ENCODE peak calls at places on chromosomes 5 and 9, in five cellular contexts. H is iris pigment epithelial cell; D is NCI-H187; P is neural progenitor cell; K is CD4-positive, alpha-beta T cell. Z is an unnamed sample.

GRCh38 chr5:160317447-160317846 is 5.1 kb upstream of the CCNJL start:
- DNase-seq in H (no peak), D (no peak), P (no peak), K (no peak), Z (no peak)

GRCh38 chr5:133406208-133406607 is 206.1 kb downstream of the FSTL4 start:
- DNase-seq in H (no peak), D (no peak), P (no peak), K (no peak), Z (no peak)

GRCh38 chr9:113955076-113955752 is 79.1 kb downstream of the ZNF618 start:
- DNase-seq in H (peak), D (no peak), P (no peak), K (no peak), Z (peak)

GRCh38 chr5:173729079-173729765 is 112.8 kb upstream of the BOD1 start:
- DNase-seq in H (no peak), D (no peak), P (no peak), K (no peak), Z (no peak)

GRCh38 chr9:113695901-113696300 is 180.2 kb upstream of the ZNF618 start:
- DNase-seq in H (no peak), D (no peak), P (no peak), K (no peak), Z (peak)

GRCh38 chr5:7397935-7398334 is 2.0 kb downstream of the ADCY2 start:
- DNase-seq in H (no peak), D (no peak), P (no peak), K (no peak), Z (no peak)

GRCh38 chr9:5110867-5111681 is 74.4 kb downstream of the INSL6 start:
- DNase-seq in H (no peak), D (no peak), P (no peak), K (no peak), Z (no peak)

GRCh38 chr5:169805527-169805934 is 168.5 kb downstream of the DOCK2 start:
- DNase-seq in H (no peak), D (no peak), P (peak), K (no peak), Z (no peak)

GRCh38 chr9:131776473-131776872 is 36.6 kb upstream of the RAPGEF1 start:
- DNase-seq in H (peak), D (no peak), P (peak), K (no peak), Z (no peak)

GRCh38 chr9:137757613-137758029 is 120.0 kb upstream of the CACNA1B start:
- DNase-seq in H (peak), D (no peak), P (no peak), K (no peak), Z (peak)

GRCh38 chr5:28580616-28581015 is 1542.2 kb upstream of the CDH9 start:
- DNase-seq in H (peak), D (no peak), P (no peak), K (no peak), Z (peak)

GRCh38 chr5:172133359-172134029 is 54.5 kb downstream of the STK10 start:
- DNase-seq in H (peak), D (no peak), P (no peak), K (no peak), Z (peak)

GRCh38 chr5:173201636-173202265 is 33.3 kb downstream of the NKX2-5 start:
- DNase-seq in H (peak), D (no peak), P (no peak), K (no peak), Z (peak)

GRCh38 chr9:110977259-110977709 is 61.0 kb downstream of the LPAR1 start:
- DNase-seq in H (peak), D (no peak), P (no peak), K (no peak), Z (peak)

Z was measured in HCEC 1CT.